ENCODE peak calls at places on chromosomes 13 and 19, in five cellular contexts. P, E, T, Z and F are unnamed samples.

GRCh38 chr13:33050161-33050560 is 33.9 kb downstream of the KL start:
- DNase-seq in E (no peak), P (no peak), T (no peak), Z (no peak), F (no peak)

GRCh38 chr13:27959976-27960361 is 9.1 kb downstream of the CDX2 start:
- DNase-seq in P (no peak), T (no peak), Z (no peak), E (no peak), F (no peak)

GRCh38 chr19:15195381-15195964 is 5.3 kb downstream of the NOTCH3 start:
- DNase-seq in T (peak; percentile 81), Z (peak; percentile 84), P (no peak), E (no peak), F (peak; percentile 55)

GRCh38 chr19:57241181-57241580 is 749 bp downstream of the ZNF805 start:
- DNase-seq in T (peak; percentile 37), Z (peak; percentile 3), E (no peak), P (no peak), F (no peak)

GRCh38 chr19:44447864-44448674 is at the start of gene ZNF229:
- DNase-seq in Z (no peak), E (peak; percentile 95), T (peak; percentile 92), P (peak; percentile 84), F (peak; percentile 72)

GRCh38 chr19:1213391-1214286 is 8.1 kb downstream of the STK11 start:
- DNase-seq in T (no peak), Z (no peak), P (peak; percentile 75), E (peak; percentile 91), F (peak; percentile 60)

GRCh38 chr19:516884-517424 is 9.7 kb downstream of the TPGS1 start:
- DNase-seq in P (no peak), T (no peak), Z (peak; percentile 38), E (no peak), F (no peak)

GRCh38 chr13:44523176-44524017 is 52.7 kb downstream of the TSC22D1 start:
- DNase-seq in T (peak; percentile 13), P (no peak), Z (peak; percentile 43), E (no peak), F (no peak)

GRCh38 chr19:55459950-55460657 is 1.3 kb downstream of the ISOC2 start:
- DNase-seq in P (no peak), E (peak; percentile 73), T (no peak), Z (no peak), F (no peak)

GRCh38 chr13:59722580-59722900 is 441.2 kb downstream of the DIAPH3 start:
- DNase-seq in Z (no peak), T (no peak), P (no peak), E (no peak), F (no peak)

GRCh38 chr19:12137541-12137940 is 2.6 kb downstream of the ZNF20 start:
- DNase-seq in T (no peak), P (no peak), Z (no peak), E (no peak), F (no peak)

GRCh38 chr19:12521996-12522395 is 29.3 kb downstream of the ZNF564 start:
- DNase-seq in P (no peak), E (no peak), T (no peak), Z (no peak), F (no peak)

GRCh38 chr13:19321222-19321621 is 139.6 kb upstream of the TUBA3C start:
- DNase-seq in Z (no peak), T (no peak), P (no peak), E (no peak), F (no peak)

GRCh38 chr19:1045247-1045603 is 5.3 kb downstream of the ABCA7 start:
- DNase-seq in Z (peak; percentile 78), T (no peak), P (peak; percentile 69), E (no peak), F (no peak)

GRCh38 chr13:43305416-43305815 is 282.0 kb downstream of the DNAJC15 start:
- DNase-seq in E (no peak), T (no peak), Z (no peak), P (no peak), F (no peak)

GRCh38 chr19:57816652-57817051 is 1.9 kb upstream of the ZNF552 start:
- DNase-seq in P (no peak), Z (no peak), E (no peak), T (no peak), F (no peak)

GRCh38 chr13:51222510-51223283 is 499 bp downstream of the FAM124A start:
- DNase-seq in T (peak; percentile 35), Z (peak; percentile 29), E (no peak), P (no peak), F (no peak)

GRCh38 chr13:105139380-105140285 is 1395.8 kb downstream of the EFNB2 start:
- DNase-seq in P (no peak), T (peak; percentile 13), E (peak; percentile 62), Z (peak; percentile 34), F (no peak)

GRCh38 chr13:29746167-29746677 is 104.2 kb downstream of the UBL3 start:
- DNase-seq in E (no peak), T (no peak), Z (no peak), P (no peak), F (no peak)

GRCh38 chr19:7677664-7678311 is 898 bp downstream of the MCEMP1 start:
- DNase-seq in T (no peak), P (no peak), E (no peak), Z (no peak), F (no peak)
- TF ChIP-seq CTCF in T (no peak), P (no peak), E (no peak), Z (no peak), F (no peak)

DNA sequence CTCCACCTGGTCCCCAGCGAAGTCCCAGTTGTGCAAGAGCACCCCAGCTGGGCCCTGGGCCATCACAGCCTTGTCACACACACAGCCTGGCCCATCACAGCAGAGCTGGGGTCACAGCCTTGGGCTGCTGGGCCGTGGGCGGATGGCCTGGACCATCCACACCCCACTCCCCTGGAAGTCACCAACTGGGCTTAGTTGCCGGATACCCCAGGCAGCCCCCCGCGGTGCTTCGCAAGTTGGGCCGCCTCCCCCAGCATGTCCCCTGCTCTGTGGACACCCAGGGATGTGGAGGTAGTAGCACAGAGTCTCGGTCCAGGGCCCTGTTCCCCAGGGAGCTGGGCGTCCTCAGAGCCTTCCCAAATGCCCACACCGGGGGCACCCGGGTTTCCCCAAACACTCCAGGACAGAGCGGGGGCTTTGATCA is 4.5 kb upstream of the ZNF554 start:
- DNase-seq in P (peak; percentile 42), T (no peak), E (no peak), Z (no peak), F (no peak)
- H3K27me3 ChIP-seq in P (no peaks in the 10 kb centered on the region), T (no peaks in the 10 kb centered on the region), E (no peaks in the 10 kb centered on the region), Z (no peaks in the 10 kb centered on the region), F (no peaks in the 10 kb centered on the region)

GRCh38 chr19:48826606-48827020 is 9.7 kb downstream of the HSD17B14 start:
- DNase-seq in E (no peak), Z (peak; percentile 58), P (no peak), T (no peak), F (no peak)
- TF ChIP-seq CTCF in E (no peak), Z (peak; percentile 25), P (no peak), T (peak; percentile 18), F (no peak)

GRCh38 chr19:35120898-35121297 is 5.3 kb downstream of the FXYD3 start:
- DNase-seq in P (no peak), Z (no peak), E (no peak), T (no peak), F (no peak)

GRCh38 chr19:35124098-35125060 is 8.8 kb downstream of the FXYD3 start:
- DNase-seq in P (peak; percentile 96), Z (peak; percentile 93), T (no peak), E (peak; percentile 95), F (peak; percentile 94)

GRCh38 chr19:35123573-35123972 is 8.0 kb downstream of the FXYD3 start:
- DNase-seq in E (no peak), T (no peak), Z (no peak), P (no peak), F (peak; percentile 54)

GRCh38 chr19:35125270-35125717 is 9.6 kb downstream of the LGI4 start:
- DNase-seq in E (no peak), P (peak; percentile 63), T (no peak), Z (no peak), F (no peak)

DNA sequence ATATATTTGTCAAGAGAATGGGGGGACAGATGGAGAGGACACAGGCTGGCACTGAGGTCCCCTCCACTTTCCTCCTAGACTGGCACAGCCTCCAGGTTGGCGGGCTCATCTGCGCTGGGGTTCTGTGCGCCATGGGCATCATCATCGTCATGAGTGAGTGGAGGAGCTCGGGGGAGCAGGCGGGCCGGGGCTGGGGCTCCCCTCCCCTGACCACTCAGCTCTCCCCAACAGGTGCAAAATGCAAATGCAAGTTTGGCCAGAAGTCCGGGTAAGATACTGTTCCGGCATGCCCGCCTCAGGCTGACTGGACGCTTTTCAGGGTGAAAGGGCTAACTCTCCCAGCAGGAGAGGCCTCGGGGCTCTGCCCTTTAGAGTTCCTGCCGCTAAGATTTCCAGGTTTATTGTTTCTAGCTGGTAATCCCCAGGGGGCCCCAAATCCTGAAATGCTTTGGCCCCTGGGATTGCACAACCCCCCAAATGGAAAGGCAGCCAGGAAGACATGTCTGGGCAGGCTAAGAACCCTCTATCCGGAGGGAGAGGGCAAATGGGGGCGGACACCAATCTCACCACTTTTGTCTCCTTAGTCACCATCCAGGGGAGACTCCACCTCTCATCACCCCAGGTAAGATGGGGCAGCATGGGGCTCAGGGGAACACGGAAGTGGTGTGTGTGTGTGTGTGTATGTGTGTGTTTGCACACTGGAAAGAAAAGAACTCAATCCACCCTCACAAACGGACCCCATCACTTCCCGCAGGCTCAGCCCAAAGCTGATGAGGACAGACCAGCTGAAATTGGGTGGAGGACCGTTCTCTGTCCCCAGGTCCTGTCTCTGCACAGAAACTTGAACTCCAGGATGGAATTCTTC is 7.3 kb downstream of the FXYD3 start:
- DNase-seq in P (no peak), T (no peak), Z (no peak), E (no peak), F (no peak)
- H3K27me3 ChIP-seq in P (no peaks in the 10 kb centered on the region), T (no peaks in the 10 kb centered on the region), Z (no peaks in the 10 kb centered on the region), E (no peaks in the 10 kb centered on the region), F (no peaks in the 10 kb centered on the region)

DNA sequence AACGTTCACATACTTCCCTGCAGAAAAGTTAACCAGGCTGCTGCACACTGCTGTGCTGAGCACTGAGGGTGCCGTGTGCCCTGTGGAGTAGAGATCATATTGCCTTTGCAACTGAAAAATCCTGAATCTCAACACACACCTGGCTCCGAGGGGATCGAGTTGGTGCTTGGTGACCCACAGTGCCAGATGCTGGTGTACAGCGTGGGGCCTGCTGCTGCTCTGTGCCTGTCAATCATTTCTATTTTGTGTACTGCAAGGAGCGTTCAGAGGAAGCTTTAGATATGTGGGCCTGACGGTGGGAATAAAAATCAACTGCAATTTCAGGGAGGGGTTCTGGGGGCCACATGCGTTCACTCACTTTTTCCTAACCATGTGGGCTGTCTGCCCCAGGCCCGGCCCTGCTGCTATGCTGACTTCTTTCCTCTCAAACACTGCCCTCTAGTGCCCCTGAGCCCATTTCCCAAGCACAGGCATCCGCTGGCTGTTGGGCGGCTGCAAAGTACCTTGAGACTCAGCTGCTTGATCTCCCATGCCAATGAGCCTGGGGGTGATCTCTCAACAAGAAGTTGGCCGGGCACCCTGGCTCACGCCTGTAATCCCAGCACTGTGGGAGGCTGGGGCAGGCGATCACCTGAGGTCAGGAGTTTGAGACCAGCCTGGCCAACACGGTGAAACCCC is 9.7 kb upstream of the LENG8 start:
- DNase-seq in T (peak; percentile 70), E (no peak), Z (peak; percentile 57), P (no peak), F (no peak)
- TF ChIP-seq CTCF in T (peak; percentile 65), E (peak; percentile 31), Z (peak; percentile 67), P (no peak), F (no peak)

GRCh38 chr13:112074139-112074710 is 7.3 kb downstream of the SOX1 start:
- DNase-seq in P (no peak), T (no peak), E (no peak), Z (no peak), F (no peak)
- H3K27me3 ChIP-seq in P (no peaks in the 10 kb centered on the region), T (peaks cover 100% of the 10 kb centered on the region), E (peaks cover 85% of the 10 kb centered on the region), Z (peaks cover 2% of the 10 kb centered on the region), F (peaks cover 92% of the 10 kb centered on the region)